ENCODE peak calls at places on chromosome 3, in seven cellular contexts. One of them, this sample, is unnamed.

GRCh38 chr3:171710359-171710758 is 99.9 kb downstream of the PLD1 start:
- DNase-seq in CD8-positive, alpha-beta T cell: no peak
- DNase-seq in nephron progenitor cell: no peak
- DNase-seq in BE2C: no peak
- DNase-seq in fibroblast of mammary gland: no peak
- DNase-seq in RWPE1: no peak
- DNase-seq in heart left ventricle: no peak
- DNase-seq in this sample: no peak

GRCh38 chr3:140233702-140234101 is 298.7 kb downstream of the CLSTN2 start:
- DNase-seq in CD8-positive, alpha-beta T cell: no peak
- DNase-seq in nephron progenitor cell: no peak
- DNase-seq in BE2C: no peak
- DNase-seq in fibroblast of mammary gland: no peak
- DNase-seq in RWPE1: no peak
- DNase-seq in heart left ventricle: no peak
- DNase-seq in this sample: no peak

GRCh38 chr3:68973635-68974034 is 39.8 kb downstream of the EOGT start:
- DNase-seq in CD8-positive, alpha-beta T cell: no peak
- DNase-seq in nephron progenitor cell: no peak
- DNase-seq in BE2C: no peak
- DNase-seq in fibroblast of mammary gland: no peak
- DNase-seq in RWPE1: no peak
- DNase-seq in heart left ventricle: no peak
- DNase-seq in this sample: no peak

GRCh38 chr3:57227930-57228733 is 603 bp downstream of the APPL1 start:
- DNase-seq in CD8-positive, alpha-beta T cell: peak
- DNase-seq in nephron progenitor cell: peak
- DNase-seq in BE2C: peak
- DNase-seq in fibroblast of mammary gland: peak
- DNase-seq in RWPE1: peak
- DNase-seq in heart left ventricle: peak
- DNase-seq in this sample: peak

GRCh38 chr3:177050466-177051237 is 146.6 kb downstream of the TBL1XR1 start:
- DNase-seq in CD8-positive, alpha-beta T cell: no peak
- DNase-seq in nephron progenitor cell: no peak
- DNase-seq in BE2C: no peak
- DNase-seq in fibroblast of mammary gland: peak
- DNase-seq in RWPE1: peak
- DNase-seq in heart left ventricle: no peak
- DNase-seq in this sample: no peak

GRCh38 chr3:195200010-195200822 is 70.7 kb downstream of the XXYLT1 start:
- DNase-seq in CD8-positive, alpha-beta T cell: no peak
- DNase-seq in nephron progenitor cell: no peak
- DNase-seq in BE2C: no peak
- DNase-seq in fibroblast of mammary gland: no peak
- DNase-seq in RWPE1: no peak
- DNase-seq in heart left ventricle: no peak
- DNase-seq in this sample: no peak

GRCh38 chr3:39718674-39719595 is 90.5 kb upstream of the MYRIP start:
- DNase-seq in CD8-positive, alpha-beta T cell: no peak
- DNase-seq in nephron progenitor cell: no peak
- DNase-seq in BE2C: peak
- DNase-seq in fibroblast of mammary gland: peak
- DNase-seq in RWPE1: no peak
- DNase-seq in heart left ventricle: no peak
- DNase-seq in this sample: no peak

GRCh38 chr3:9080165-9080564 is 116.9 kb upstream of the RAD18 start:
- DNase-seq in CD8-positive, alpha-beta T cell: no peak
- DNase-seq in nephron progenitor cell: no peak
- DNase-seq in BE2C: no peak
- DNase-seq in fibroblast of mammary gland: peak
- DNase-seq in RWPE1: peak
- DNase-seq in heart left ventricle: no peak
- DNase-seq in this sample: no peak

GRCh38 chr3:61956236-61956635 is 394.9 kb downstream of the PTPRG start:
- DNase-seq in CD8-positive, alpha-beta T cell: no peak
- DNase-seq in nephron progenitor cell: no peak
- DNase-seq in BE2C: no peak
- DNase-seq in fibroblast of mammary gland: peak
- DNase-seq in RWPE1: peak
- DNase-seq in heart left ventricle: no peak
- DNase-seq in this sample: no peak

GRCh38 chr3:123745184-123745855 is 138.8 kb downstream of the MYLK start:
- DNase-seq in CD8-positive, alpha-beta T cell: no peak
- DNase-seq in nephron progenitor cell: no peak
- DNase-seq in BE2C: no peak
- DNase-seq in fibroblast of mammary gland: peak
- DNase-seq in RWPE1: no peak
- DNase-seq in heart left ventricle: no peak
- DNase-seq in this sample: no peak

GRCh38 chr3:197456271-197457091 is 99.3 kb downstream of the BDH1 start:
- DNase-seq in CD8-positive, alpha-beta T cell: no peak
- DNase-seq in nephron progenitor cell: peak
- DNase-seq in BE2C: peak
- DNase-seq in fibroblast of mammary gland: peak
- DNase-seq in RWPE1: peak
- DNase-seq in heart left ventricle: peak
- DNase-seq in this sample: peak

GRCh38 chr3:125192190-125193035 is 20.1 kb downstream of the SLC12A8 start:
- DNase-seq in CD8-positive, alpha-beta T cell: no peak
- DNase-seq in nephron progenitor cell: no peak
- DNase-seq in BE2C: no peak
- DNase-seq in fibroblast of mammary gland: no peak
- DNase-seq in RWPE1: no peak
- DNase-seq in heart left ventricle: no peak
- DNase-seq in this sample: no peak

GRCh38 chr3:39164414-39164813 is 11.0 kb upstream of the CSRNP1 start:
- DNase-seq in CD8-positive, alpha-beta T cell: no peak
- DNase-seq in nephron progenitor cell: no peak
- DNase-seq in BE2C: no peak
- DNase-seq in fibroblast of mammary gland: no peak
- DNase-seq in RWPE1: no peak
- DNase-seq in heart left ventricle: no peak
- DNase-seq in this sample: no peak

GRCh38 chr3:15295506-15295905 is 36.9 kb downstream of the SH3BP5 start:
- DNase-seq in CD8-positive, alpha-beta T cell: no peak
- DNase-seq in nephron progenitor cell: no peak
- DNase-seq in BE2C: no peak
- DNase-seq in fibroblast of mammary gland: peak
- DNase-seq in RWPE1: no peak
- DNase-seq in heart left ventricle: no peak
- DNase-seq in this sample: no peak

GRCh38 chr3:136250862-136251460 is 821 bp downstream of the PCCB start:
- DNase-seq in CD8-positive, alpha-beta T cell: no peak
- DNase-seq in nephron progenitor cell: peak
- DNase-seq in BE2C: peak
- DNase-seq in fibroblast of mammary gland: peak
- DNase-seq in RWPE1: no peak
- DNase-seq in heart left ventricle: peak
- DNase-seq in this sample: peak

GRCh38 chr3:4163006-4163405 is 140.2 kb upstream of the SETMAR start:
- DNase-seq in CD8-positive, alpha-beta T cell: no peak
- DNase-seq in nephron progenitor cell: no peak
- DNase-seq in BE2C: no peak
- DNase-seq in fibroblast of mammary gland: no peak
- DNase-seq in RWPE1: no peak
- DNase-seq in heart left ventricle: no peak
- DNase-seq in this sample: no peak

GRCh38 chr3:4162132-4162531 is 141.0 kb upstream of the SETMAR start:
- DNase-seq in CD8-positive, alpha-beta T cell: no peak
- DNase-seq in nephron progenitor cell: no peak
- DNase-seq in BE2C: no peak
- DNase-seq in fibroblast of mammary gland: no peak
- DNase-seq in RWPE1: no peak
- DNase-seq in heart left ventricle: peak
- DNase-seq in this sample: no peak

GRCh38 chr3:4166540-4166939 is 136.6 kb upstream of the SETMAR start:
- DNase-seq in CD8-positive, alpha-beta T cell: no peak
- DNase-seq in nephron progenitor cell: no peak
- DNase-seq in BE2C: no peak
- DNase-seq in fibroblast of mammary gland: no peak
- DNase-seq in RWPE1: no peak
- DNase-seq in heart left ventricle: no peak
- DNase-seq in this sample: no peak
- TF ChIP-seq CTCF in CD8-positive, alpha-beta T cell: no peak
- TF ChIP-seq CTCF in nephron progenitor cell: no peak
- TF ChIP-seq CTCF in BE2C: no peak
- TF ChIP-seq CTCF in fibroblast of mammary gland: no peak
- TF ChIP-seq CTCF in RWPE1: no peak
- TF ChIP-seq CTCF in heart left ventricle: no peak
- TF ChIP-seq CTCF in this sample: no peak

GRCh38 chr3:143011705-143012104 is 10.3 kb downstream of the U2SURP start:
- DNase-seq in CD8-positive, alpha-beta T cell: no peak
- DNase-seq in nephron progenitor cell: no peak
- DNase-seq in BE2C: no peak
- DNase-seq in fibroblast of mammary gland: no peak
- DNase-seq in RWPE1: no peak
- DNase-seq in heart left ventricle: no peak
- DNase-seq in this sample: no peak

GRCh38 chr3:143014921-143015320 is 13.6 kb downstream of the U2SURP start:
- DNase-seq in CD8-positive, alpha-beta T cell: no peak
- DNase-seq in nephron progenitor cell: no peak
- DNase-seq in BE2C: no peak
- DNase-seq in fibroblast of mammary gland: no peak
- DNase-seq in RWPE1: no peak
- DNase-seq in heart left ventricle: no peak
- DNase-seq in this sample: no peak

DNA sequence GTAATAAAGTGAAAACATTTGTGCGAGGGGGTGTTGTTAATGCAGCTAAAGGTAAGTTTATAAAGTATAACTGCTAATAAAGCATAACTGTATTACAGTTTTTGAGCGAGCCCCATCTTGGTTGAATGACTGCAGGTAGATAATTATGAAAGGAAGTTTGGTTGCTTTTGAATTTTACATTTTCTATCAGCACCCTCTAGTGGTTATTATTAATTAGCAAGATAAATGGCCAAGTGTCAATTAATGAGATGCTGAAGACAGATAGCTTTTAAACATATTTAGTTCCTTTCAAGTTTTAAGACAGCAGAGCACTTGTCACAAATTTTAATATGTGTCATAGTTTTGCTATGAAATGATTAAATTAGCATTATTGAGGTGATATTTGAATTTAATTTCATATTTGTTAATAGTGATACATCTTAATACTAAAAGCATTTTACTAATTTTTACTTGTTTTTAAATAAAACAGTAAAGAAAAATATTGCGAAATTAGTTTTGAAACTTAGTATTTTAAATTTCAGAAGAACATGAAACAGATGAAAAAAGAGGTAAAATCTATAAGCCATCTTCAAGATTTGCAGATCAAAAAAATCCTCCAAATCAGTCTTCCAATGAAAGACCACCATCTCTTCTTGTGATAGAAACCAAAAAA is 15.1 kb downstream of the U2SURP start:
- DNase-seq in CD8-positive, alpha-beta T cell: no peak
- DNase-seq in nephron progenitor cell: no peak
- DNase-seq in BE2C: no peak
- DNase-seq in fibroblast of mammary gland: peak
- DNase-seq in RWPE1: peak
- DNase-seq in heart left ventricle: no peak
- DNase-seq in this sample: no peak
- TF ChIP-seq CTCF in CD8-positive, alpha-beta T cell: peak
- TF ChIP-seq CTCF in nephron progenitor cell: peak
- TF ChIP-seq CTCF in BE2C: peak
- TF ChIP-seq CTCF in fibroblast of mammary gland: peak
- TF ChIP-seq CTCF in RWPE1: peak
- TF ChIP-seq CTCF in heart left ventricle: peak
- TF ChIP-seq CTCF in this sample: peak

GRCh38 chr3:64229903-64230302 is 4.6 kb upstream of the PRICKLE2 start:
- DNase-seq in CD8-positive, alpha-beta T cell: no peak
- DNase-seq in nephron progenitor cell: no peak
- DNase-seq in BE2C: no peak
- DNase-seq in fibroblast of mammary gland: peak
- DNase-seq in RWPE1: no peak
- DNase-seq in heart left ventricle: no peak
- DNase-seq in this sample: no peak

GRCh38 chr3:64224826-64225606 is at the start of gene PRICKLE2:
- DNase-seq in CD8-positive, alpha-beta T cell: no peak
- DNase-seq in nephron progenitor cell: peak
- DNase-seq in BE2C: peak
- DNase-seq in fibroblast of mammary gland: peak
- DNase-seq in RWPE1: no peak
- DNase-seq in heart left ventricle: peak
- DNase-seq in this sample: no peak

GRCh38 chr3:64222501-64222900 is 2.8 kb downstream of the PRICKLE2 start:
- DNase-seq in CD8-positive, alpha-beta T cell: no peak
- DNase-seq in nephron progenitor cell: no peak
- DNase-seq in BE2C: no peak
- DNase-seq in fibroblast of mammary gland: no peak
- DNase-seq in RWPE1: no peak
- DNase-seq in heart left ventricle: no peak
- DNase-seq in this sample: no peak

GRCh38 chr3:64223809-64224570 is 1.3 kb downstream of the PRICKLE2 start:
- DNase-seq in CD8-positive, alpha-beta T cell: no peak
- DNase-seq in nephron progenitor cell: no peak
- DNase-seq in BE2C: no peak
- DNase-seq in fibroblast of mammary gland: peak
- DNase-seq in RWPE1: no peak
- DNase-seq in heart left ventricle: no peak
- DNase-seq in this sample: no peak

DNA sequence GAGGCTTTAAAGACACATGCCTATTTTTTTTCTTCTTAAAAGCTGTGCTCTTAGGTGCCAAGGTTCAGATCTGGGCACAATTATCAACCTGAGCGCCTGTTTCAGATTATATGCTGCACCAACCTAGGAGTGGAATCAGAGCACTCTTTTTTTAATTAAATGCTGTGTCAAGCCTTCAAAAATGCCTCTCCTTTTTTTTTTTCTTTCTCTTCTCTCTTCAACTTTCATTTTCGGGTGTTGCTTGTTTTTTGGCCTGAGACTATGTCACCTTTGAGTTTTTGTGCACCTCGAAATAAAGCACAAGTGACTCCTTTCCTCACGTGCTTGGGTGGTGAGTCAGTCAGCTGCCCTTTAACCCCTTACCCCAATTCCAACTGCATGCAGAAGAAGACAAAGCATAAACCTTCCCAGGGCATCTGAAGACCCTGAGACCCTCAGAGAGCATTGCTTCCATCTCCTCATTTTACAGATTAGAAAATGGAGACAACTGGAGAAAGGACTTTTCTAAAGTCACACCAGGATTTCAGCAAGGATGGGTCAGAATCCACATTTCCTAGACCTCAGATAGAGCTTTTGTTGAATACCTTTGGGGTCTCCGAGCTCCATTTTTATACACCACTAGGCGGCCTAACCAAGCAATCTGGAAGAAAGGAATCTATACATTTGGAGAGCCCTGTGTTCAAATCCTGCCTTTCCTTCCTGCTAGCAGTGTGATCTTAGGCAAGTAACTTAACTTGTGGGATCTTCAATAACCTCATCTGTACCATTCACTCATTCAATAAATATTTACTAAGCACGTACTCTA is 631 bp upstream of the PRICKLE2 start:
- DNase-seq in CD8-positive, alpha-beta T cell: no peak
- DNase-seq in nephron progenitor cell: no peak
- DNase-seq in BE2C: no peak
- DNase-seq in fibroblast of mammary gland: peak
- DNase-seq in RWPE1: no peak
- DNase-seq in heart left ventricle: no peak
- DNase-seq in this sample: no peak
- TF ChIP-seq CTCF in CD8-positive, alpha-beta T cell: no peak
- TF ChIP-seq CTCF in nephron progenitor cell: no peak
- TF ChIP-seq CTCF in BE2C: peak
- TF ChIP-seq CTCF in fibroblast of mammary gland: no peak
- TF ChIP-seq CTCF in RWPE1: no peak
- TF ChIP-seq CTCF in heart left ventricle: no peak
- TF ChIP-seq CTCF in this sample: no peak

GRCh38 chr3:47781685-47782537 is at the start of gene SMARCC1:
- DNase-seq in CD8-positive, alpha-beta T cell: peak
- DNase-seq in nephron progenitor cell: peak
- DNase-seq in BE2C: peak
- DNase-seq in fibroblast of mammary gland: peak
- DNase-seq in RWPE1: peak
- DNase-seq in heart left ventricle: peak
- DNase-seq in this sample: peak
- TF ChIP-seq CTCF in CD8-positive, alpha-beta T cell: no peak
- TF ChIP-seq CTCF in nephron progenitor cell: no peak
- TF ChIP-seq CTCF in BE2C: no peak
- TF ChIP-seq CTCF in fibroblast of mammary gland: no peak
- TF ChIP-seq CTCF in RWPE1: no peak
- TF ChIP-seq CTCF in heart left ventricle: no peak
- TF ChIP-seq CTCF in this sample: no peak